ENCODE peak calls at places on chromosome 4, in eight cellular contexts. D, J, F, X, H, Y, M and Z are unnamed samples.

GRCh38 chr4:188854451-188854850 is 715.2 kb downstream of the TRIML1 start:
- DNase-seq in X (no peak), M (no peak), D (no peak), Y (no peak), F (no peak), J (no peak), H (no peak), Z (no peak)

GRCh38 chr4:103786593-103786992 is 66.8 kb upstream of the TACR3 start:
- DNase-seq in D (no peak), M (no peak), X (no peak), F (no peak), J (no peak), Y (no peak), H (no peak), Z (no peak)

GRCh38 chr4:41178372-41179085 is 35.8 kb downstream of the APBB2 start:
- DNase-seq in M (no peak), J (no peak), Y (no peak), F (no peak), D (no peak), X (peak), H (peak), Z (no peak)

GRCh38 chr4:185524888-185525863 is 10.1 kb downstream of the PDLIM3 start:
- DNase-seq in X (no peak), D (no peak), M (no peak), J (no peak), F (no peak), H (peak), Y (no peak), Z (no peak)

GRCh38 chr4:16092682-16093319 is 9.0 kb upstream of the PROM1 start:
- DNase-seq in J (no peak), H (no peak), D (no peak), X (no peak), F (no peak), M (no peak), Y (no peak), Z (no peak)

GRCh38 chr4:77203380-77204197 is 46.6 kb downstream of the CCNG2 start:
- DNase-seq in H (peak), Y (peak), J (peak), X (peak), F (peak), D (peak), M (peak), Z (peak)

GRCh38 chr4:158729716-158730559 is 6.7 kb upstream of the PPID start:
- DNase-seq in F (peak), M (peak), Y (peak), D (peak), H (peak), J (peak), X (peak), Z (peak)

GRCh38 chr4:73822812-73823480 is 13.5 kb upstream of the CXCL6 start:
- DNase-seq in X (no peak), J (no peak), D (no peak), H (no peak), F (no peak), M (no peak), Y (peak), Z (no peak)

GRCh38 chr4:175891231-175891630 is 79.2 kb upstream of the GPM6A start:
- DNase-seq in X (no peak), D (no peak), Y (no peak), M (no peak), F (no peak), H (no peak), J (no peak), Z (no peak)

GRCh38 chr4:4477391-4477790 is 64.5 kb downstream of the STX18 start:
- DNase-seq in J (no peak), Y (no peak), D (no peak), F (no peak), H (peak), X (no peak), M (no peak), Z (no peak)

GRCh38 chr4:140256335-140256734 is 102.4 kb upstream of the MAML3 start:
- DNase-seq in H (peak), X (peak), D (no peak), F (no peak), J (no peak), Y (no peak), M (no peak), Z (no peak)

GRCh38 chr4:41214158-41215146 is at the start of gene APBB2:
- DNase-seq in Y (peak), X (peak), J (peak), F (peak), H (peak), M (no peak), D (no peak), Z (peak)

GRCh38 chr4:7831330-7831729 is 108.3 kb downstream of the AFAP1 start:
- DNase-seq in F (no peak), M (no peak), H (peak), Y (no peak), D (no peak), X (peak), J (no peak), Z (no peak)

GRCh38 chr4:20847124-20847747 is 147.0 kb downstream of the PACRGL start:
- DNase-seq in D (no peak), F (no peak), X (no peak), J (no peak), Y (no peak), M (no peak), H (no peak), Z (no peak)

GRCh38 chr4:112377701-112378620 is 80.8 kb downstream of the ALPK1 start:
- DNase-seq in M (no peak), X (no peak), F (no peak), J (no peak), Y (no peak), D (no peak), H (no peak), Z (no peak)

GRCh38 chr4:985123-985830 is 1.6 kb upstream of the IDUA start:
- DNase-seq in X (peak), D (peak), M (peak), J (peak), Y (no peak), H (no peak), F (peak), Z (peak)

GRCh38 chr4:2260336-2261109 is 1.4 kb downstream of the MXD4 start:
- DNase-seq in M (no peak), H (no peak), D (no peak), Y (no peak), X (no peak), J (no peak), F (no peak), Z (no peak)

GRCh38 chr4:26343041-26343403 is 22.2 kb downstream of the RBPJ start:
- DNase-seq in X (peak), J (no peak), H (peak), M (no peak), Y (no peak), D (no peak), F (no peak), Z (no peak)

GRCh38 chr4:141302926-141303325 is 82.2 kb downstream of the ZNF330 start:
- DNase-seq in J (no peak), M (no peak), H (no peak), D (no peak), F (no peak), Y (no peak), X (no peak), Z (no peak)

GRCh38 chr4:184090571-184090970 is 127.1 kb downstream of the ENPP6 start:
- DNase-seq in X (no peak), M (no peak), H (no peak), F (no peak), Y (no peak), D (no peak), J (no peak), Z (no peak)

GRCh38 chr4:41454393-41454792 is 83.6 kb upstream of the LIMCH1 start:
- DNase-seq in J (no peak), X (no peak), M (no peak), D (no peak), Y (no peak), H (no peak), F (no peak), Z (no peak)

GRCh38 chr4:914531-914930 is 17.6 kb downstream of the GAK start:
- DNase-seq in F (no peak), D (no peak), X (no peak), H (no peak), J (no peak), M (no peak), Y (no peak), Z (no peak)

GRCh38 chr4:81069706-81070331 is 39.3 kb downstream of the BMP3 start:
- DNase-seq in J (peak), Y (peak), D (peak), M (peak), H (peak), F (peak), X (peak), Z (peak)

GRCh38 chr4:63922146-63922545 is 487.1 kb downstream of the TECRL start:
- DNase-seq in H (no peak), D (no peak), Y (no peak), J (no peak), M (no peak), F (no peak), X (no peak), Z (no peak)

GRCh38 chr4:159639924-159640323 is 537.0 kb downstream of the RAPGEF2 start:
- DNase-seq in J (no peak), Y (no peak), X (no peak), F (no peak), M (no peak), D (no peak), H (peak), Z (no peak)

GRCh38 chr4:54199919-54200318 is 29.2 kb upstream of the PDGFRA start:
- DNase-seq in D (no peak), X (no peak), Y (no peak), J (no peak), M (no peak), H (no peak), F (no peak), Z (no peak)

GRCh38 chr4:138405439-138405838 is 163.3 kb upstream of the SLC7A11 start:
- DNase-seq in F (no peak), M (no peak), D (no peak), Y (no peak), H (peak), X (no peak), J (no peak), Z (no peak)

GRCh38 chr4:24798036-24798610 is 2.8 kb downstream of the SOD3 start:
- DNase-seq in D (no peak), F (no peak), M (no peak), Y (no peak), X (no peak), J (no peak), H (no peak), Z (no peak)

GRCh38 chr4:87353592-87353991 is 30.9 kb upstream of the HSD17B13 start:
- DNase-seq in H (no peak), J (peak), M (peak), D (no peak), X (peak), Y (no peak), F (peak), Z (no peak)

GRCh38 chr4:148477276-148477675 is 35.1 kb upstream of the NR3C2 start:
- DNase-seq in J (no peak), H (no peak), Y (no peak), D (no peak), X (no peak), F (no peak), M (no peak), Z (no peak)